ENCODE peak calls at places on chromosome 15, in five cellular contexts. B is breast epithelium, P is body of pancreas, G is gastrocnemius medialis, X is spleen. I is an unnamed sample.

GRCh38 chr15:76332796-76333195 is 3.8 kb upstream of the ISL2 start:
- DNase-seq in B (no peak), X (no peak), G (no peak), P (no peak), I (no peak)

GRCh38 chr15:92527197-92527596 is 128.4 kb downstream of the FAM174B start:
- DNase-seq in P (peak; percentile 66), B (no peak), G (peak; percentile 52), X (no peak), I (no peak)

GRCh38 chr15:68639926-68640600 is 61.3 kb downstream of the CORO2B start:
- DNase-seq in X (peak; percentile 55), B (peak; percentile 45), P (peak; percentile 28), G (no peak), I (no peak)

GRCh38 chr15:67838789-67839332 is 984 bp downstream of the RNU6-1 start:
- DNase-seq in P (peak; percentile 70), B (no peak), G (peak; percentile 39), X (peak; percentile 89), I (no peak)

GRCh38 chr15:75830910-75831805 is 12.1 kb upstream of the UBE2Q2 start:
- DNase-seq in P (no peak), G (no peak), B (no peak), X (no peak), I (no peak)

GRCh38 chr15:43215961-43216360 is 4.9 kb downstream of the EPB42 start:
- DNase-seq in P (no peak), B (no peak), G (no peak), X (no peak), I (peak; percentile 74)

GRCh38 chr15:80779658-80780415 is 667 bp downstream of the CEMIP start:
- DNase-seq in B (no peak), X (no peak), P (no peak), G (no peak), I (no peak)

GRCh38 chr15:26212109-26212508 is 349.0 kb upstream of the ATP10A start:
- DNase-seq in B (no peak), X (no peak), P (no peak), G (no peak), I (no peak)

GRCh38 chr15:85542895-85543331 is 162.5 kb downstream of the AKAP13 start:
- DNase-seq in P (no peak), G (no peak), B (no peak), X (no peak), I (no peak)

GRCh38 chr15:39273805-39274411 is 307.0 kb upstream of the THBS1 start:
- DNase-seq in P (peak; percentile 98), X (no peak), G (no peak), B (no peak), I (no peak)

GRCh38 chr15:68550498-68551295 is 28.1 kb upstream of the CORO2B start:
- DNase-seq in G (peak; percentile 39), B (peak; percentile 76), X (peak; percentile 87), P (peak; percentile 78), I (peak; percentile 96)

GRCh38 chr15:26866298-26867198 is at the start of gene GABRA5:
- DNase-seq in G (no peak), B (no peak), X (no peak), P (no peak), I (no peak)

GRCh38 chr15:72184165-72184811 is 13.3 kb downstream of the GRAMD2A start:
- DNase-seq in X (peak; percentile 62), P (peak; percentile 20), G (no peak), B (no peak), I (no peak)

GRCh38 chr15:41104234-41104633 is 11.8 kb downstream of the INO80 start:
- DNase-seq in G (no peak), B (no peak), X (no peak), P (no peak), I (no peak)

GRCh38 chr15:91311986-91312385 is 211.9 kb downstream of the SV2B start:
- DNase-seq in P (no peak), X (no peak), G (no peak), B (no peak), I (no peak)

GRCh38 chr15:86125775-86126174 is 46.1 kb downstream of the AGBL1 start:
- DNase-seq in X (no peak), G (no peak), B (no peak), P (no peak), I (no peak)

GRCh38 chr15:51718199-51718598 is 19.3 kb downstream of the LYSMD2 start:
- DNase-seq in X (no peak), B (no peak), P (no peak), G (no peak), I (no peak)

GRCh38 chr15:42065478-42065877 is 28.9 kb downstream of the PLA2G4D start:
- DNase-seq in P (no peak), G (no peak), B (no peak), X (no peak), I (no peak)

GRCh38 chr15:71387825-71388224 is 272.6 kb downstream of the THSD4 start:
- DNase-seq in P (no peak), X (no peak), B (no peak), G (no peak), I (no peak)

GRCh38 chr15:25532269-25532668 is 93.4 kb upstream of the UBE3A start:
- DNase-seq in B (no peak), P (no peak), G (no peak), X (no peak), I (no peak)

GRCh38 chr15:34837246-34838016 is 42.1 kb upstream of the ACTC1 start:
- DNase-seq in X (no peak), B (no peak), P (no peak), G (no peak), I (no peak)

GRCh38 chr15:40773902-40774301 is 4.1 kb downstream of the C15orf62 start:
- DNase-seq in G (no peak), B (no peak), P (no peak), X (peak; percentile 28), I (no peak)

GRCh38 chr15:42275780-42276395 is 2.7 kb upstream of the TMEM87A start:
- DNase-seq in P (no peak), B (no peak), X (no peak), G (no peak), I (no peak)

GRCh38 chr15:40859206-40859851 is 14.7 kb downstream of the RHOV start:
- DNase-seq in P (peak; percentile 91), G (no peak), X (peak; percentile 90), B (peak; percentile 88), I (peak; percentile 69)

GRCh38 chr15:85397926-85398325 is 17.5 kb downstream of the AKAP13 start:
- DNase-seq in B (no peak), P (no peak), G (no peak), X (no peak), I (no peak)

GRCh38 chr15:56047354-56047753 is 53.9 kb upstream of the NEDD4 start:
- DNase-seq in P (no peak), G (no peak), B (no peak), X (no peak), I (no peak)

GRCh38 chr15:51334011-51334426 is 4.4 kb downstream of the CYP19A1 start:
- DNase-seq in B (no peak), G (no peak), X (no peak), P (peak; percentile 22), I (no peak)

GRCh38 chr15:68032672-68033071 is 21.4 kb upstream of the PIAS1 start:
- DNase-seq in G (no peak), P (no peak), B (no peak), X (no peak), I (no peak)

GRCh38 chr15:31360843-31361763 is 34.5 kb downstream of the KLF13 start:
- DNase-seq in X (peak; percentile 97), P (peak; percentile 87), B (no peak), G (no peak), I (no peak)

GRCh38 chr15:29788433-29789034 is 33.7 kb downstream of the TJP1 start:
- DNase-seq in X (no peak), G (no peak), P (no peak), B (no peak), I (no peak)

GRCh38 chr15:30041868-30042267 is 40.9 kb upstream of the GOLGA8J start:
- DNase-seq in P (no peak), G (no peak), X (no peak), B (no peak), I (no peak)

GRCh38 chr15:67761343-67761742 is 64.0 kb upstream of the SKOR1 start:
- DNase-seq in X (no peak), G (no peak), P (no peak), B (no peak), I (no peak)

GRCh38 chr15:81227716-81228115 is 31.0 kb downstream of the IL16 start:
- DNase-seq in P (no peak), G (no peak), X (no peak), B (no peak), I (no peak)

GRCh38 chr15:61382927-61383326 is 153.8 kb upstream of the RORA start:
- DNase-seq in G (no peak), X (no peak), P (no peak), B (no peak), I (no peak)

GRCh38 chr15:60392986-60393811 is 4.6 kb downstream of the ANXA2 start:
- DNase-seq in X (no peak), G (peak; percentile 51), P (peak; percentile 91), B (peak; percentile 59), I (peak; percentile 86)

DNA sequence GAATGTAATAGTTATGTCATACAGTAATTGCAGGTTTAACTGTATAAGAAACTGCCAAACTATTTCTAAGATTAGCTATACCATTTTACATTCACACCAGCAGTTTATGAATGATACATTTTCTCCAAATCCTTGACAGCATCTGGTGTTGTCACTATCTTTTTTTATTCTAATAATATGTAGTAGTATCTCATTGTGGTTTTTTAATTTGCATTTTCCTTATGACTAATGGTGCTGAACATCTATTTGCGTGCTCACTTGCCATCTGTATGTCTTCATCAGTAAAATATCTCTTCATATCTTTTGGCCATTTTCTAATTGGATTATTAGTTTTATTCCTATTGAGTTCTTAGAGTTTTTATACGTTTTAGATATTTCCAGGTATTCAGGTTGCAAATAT is 994.0 kb upstream of the SEMA6D start:
- DNase-seq in P (no peak), X (no peak), G (no peak), B (no peak), I (no peak)
- H3K4me3 ChIP-seq in P (no peak overlapping the region), X (no peak overlapping the region), G (no peak overlapping the region), B (no peak overlapping the region), I (no peak overlapping the region)

GRCh38 chr15:70048196-70048565 is 49.5 kb downstream of the TLE3 start:
- DNase-seq in B (peak; percentile 47), G (no peak), P (no peak), X (peak; percentile 57), I (no peak)
- TF ChIP-seq POLR2A in B (no peak), G (no peak), P (no peak), X (no peak), I (no peak)

GRCh38 chr15:101276501-101277037 is 716 bp downstream of the SELENOS start:
- DNase-seq in G (no peak), X (no peak), P (no peak), B (no peak), I (no peak)
- TF ChIP-seq CTCF in G (no peak), X (no peak), P (peak; percentile 32), B (no peak), I (no peak)

GRCh38 chr15:48893311-48893710 is 15.4 kb downstream of the EID1 start:
- DNase-seq in P (no peak), B (no peak), X (no peak), G (no peak), I (no peak)

GRCh38 chr15:48899793-48900192 is 21.9 kb downstream of the EID1 start:
- DNase-seq in X (no peak), B (no peak), P (no peak), G (no peak), I (no peak)

GRCh38 chr15:48897144-48897814 is 19.3 kb downstream of the EID1 start:
- DNase-seq in G (no peak), P (no peak), X (no peak), B (no peak), I (no peak)

GRCh38 chr15:48898083-48898482 is 20.1 kb downstream of the EID1 start:
- DNase-seq in B (no peak), P (no peak), X (no peak), G (no peak), I (no peak)

GRCh38 chr15:48896775-48897143 is 18.8 kb downstream of the EID1 start:
- DNase-seq in G (no peak), B (no peak), X (no peak), P (no peak), I (no peak)
- H3K4me3 ChIP-seq in G (peak overlapping the region; percentile 13), B (peak overlapping the region; percentile 44), X (no peak overlapping the region), P (no peak overlapping the region), I (no peak overlapping the region)